ENCODE peak calls at places on chromosomes 6 and 20, in nine cellular contexts. One of them, this sample, is unnamed.

GRCh38 chr6:104705095-104705707 is 154.5 kb downstream of the HACE1 start:
- DNase-seq in left ventricle myocardium inferior: peak
- DNase-seq in upper lobe of right lung: no peak
- DNase-seq in gastrocnemius medialis: no peak
- DNase-seq in dorsolateral prefrontal cortex: no peak
- DNase-seq in tibial nerve: no peak
- DNase-seq in left lung: no peak
- DNase-seq in AG09319: no peak
- DNase-seq in sigmoid colon: no peak
- DNase-seq in this sample: no peak

GRCh38 chr20:8782804-8783203 is 286.1 kb upstream of the PLCB4 start:
- DNase-seq in tibial nerve: no peak
- DNase-seq in dorsolateral prefrontal cortex: no peak
- DNase-seq in sigmoid colon: no peak
- DNase-seq in AG09319: peak
- DNase-seq in left ventricle myocardium inferior: no peak
- DNase-seq in left lung: no peak
- DNase-seq in gastrocnemius medialis: no peak
- DNase-seq in upper lobe of right lung: no peak
- DNase-seq in this sample: no peak

GRCh38 chr6:136150961-136151360 is 99.2 kb downstream of the MTFR2 start:
- DNase-seq in left ventricle myocardium inferior: no peak
- DNase-seq in AG09319: no peak
- DNase-seq in dorsolateral prefrontal cortex: no peak
- DNase-seq in gastrocnemius medialis: no peak
- DNase-seq in sigmoid colon: no peak
- DNase-seq in left lung: no peak
- DNase-seq in tibial nerve: no peak
- DNase-seq in upper lobe of right lung: no peak
- DNase-seq in this sample: no peak

GRCh38 chr6:10510592-10511367 is 10.4 kb upstream of the GCNT2 start:
- DNase-seq in upper lobe of right lung: peak
- DNase-seq in dorsolateral prefrontal cortex: peak
- DNase-seq in tibial nerve: no peak
- DNase-seq in sigmoid colon: peak
- DNase-seq in left lung: peak
- DNase-seq in AG09319: no peak
- DNase-seq in left ventricle myocardium inferior: peak
- DNase-seq in gastrocnemius medialis: no peak
- DNase-seq in this sample: no peak

GRCh38 chr20:20297181-20297580 is 70.7 kb upstream of the INSM1 start:
- DNase-seq in dorsolateral prefrontal cortex: no peak
- DNase-seq in tibial nerve: no peak
- DNase-seq in sigmoid colon: no peak
- DNase-seq in left lung: no peak
- DNase-seq in upper lobe of right lung: no peak
- DNase-seq in left ventricle myocardium inferior: no peak
- DNase-seq in AG09319: no peak
- DNase-seq in gastrocnemius medialis: no peak
- DNase-seq in this sample: no peak

GRCh38 chr6:130524552-130524951 is 158.7 kb downstream of the TMEM200A start:
- DNase-seq in sigmoid colon: no peak
- DNase-seq in left lung: no peak
- DNase-seq in tibial nerve: no peak
- DNase-seq in AG09319: no peak
- DNase-seq in dorsolateral prefrontal cortex: no peak
- DNase-seq in upper lobe of right lung: no peak
- DNase-seq in left ventricle myocardium inferior: no peak
- DNase-seq in gastrocnemius medialis: no peak
- DNase-seq in this sample: no peak

GRCh38 chr6:18185624-18186023 is 30.4 kb downstream of the KDM1B start:
- DNase-seq in tibial nerve: no peak
- DNase-seq in AG09319: no peak
- DNase-seq in upper lobe of right lung: no peak
- DNase-seq in gastrocnemius medialis: no peak
- DNase-seq in sigmoid colon: no peak
- DNase-seq in left lung: no peak
- DNase-seq in dorsolateral prefrontal cortex: no peak
- DNase-seq in left ventricle myocardium inferior: no peak
- DNase-seq in this sample: no peak

GRCh38 chr6:35583893-35584688 is 71.4 kb upstream of the TULP1 start:
- DNase-seq in AG09319: peak
- DNase-seq in gastrocnemius medialis: no peak
- DNase-seq in tibial nerve: peak
- DNase-seq in sigmoid colon: peak
- DNase-seq in dorsolateral prefrontal cortex: peak
- DNase-seq in left lung: peak
- DNase-seq in left ventricle myocardium inferior: no peak
- DNase-seq in upper lobe of right lung: no peak
- DNase-seq in this sample: peak

GRCh38 chr6:166330612-166331011 is 11.7 kb downstream of the SFT2D1 start:
- DNase-seq in dorsolateral prefrontal cortex: peak
- DNase-seq in gastrocnemius medialis: no peak
- DNase-seq in left ventricle myocardium inferior: peak
- DNase-seq in left lung: no peak
- DNase-seq in tibial nerve: no peak
- DNase-seq in upper lobe of right lung: peak
- DNase-seq in AG09319: no peak
- DNase-seq in sigmoid colon: no peak
- DNase-seq in this sample: no peak

GRCh38 chr6:164122109-164122508 is 707.6 kb downstream of the QKI start:
- DNase-seq in gastrocnemius medialis: no peak
- DNase-seq in left lung: no peak
- DNase-seq in dorsolateral prefrontal cortex: no peak
- DNase-seq in tibial nerve: no peak
- DNase-seq in upper lobe of right lung: no peak
- DNase-seq in left ventricle myocardium inferior: no peak
- DNase-seq in sigmoid colon: no peak
- DNase-seq in AG09319: no peak
- DNase-seq in this sample: no peak

GRCh38 chr6:8059129-8059528 is 5.1 kb downstream of the BLOC1S5 start:
- DNase-seq in AG09319: no peak
- DNase-seq in dorsolateral prefrontal cortex: no peak
- DNase-seq in sigmoid colon: no peak
- DNase-seq in gastrocnemius medialis: no peak
- DNase-seq in left lung: no peak
- DNase-seq in tibial nerve: no peak
- DNase-seq in upper lobe of right lung: no peak
- DNase-seq in left ventricle myocardium inferior: no peak
- DNase-seq in this sample: no peak

GRCh38 chr20:57474816-57475215 is 50.1 kb downstream of the CTCFL start:
- DNase-seq in left ventricle myocardium inferior: no peak
- DNase-seq in AG09319: no peak
- DNase-seq in tibial nerve: no peak
- DNase-seq in sigmoid colon: peak
- DNase-seq in left lung: no peak
- DNase-seq in gastrocnemius medialis: no peak
- DNase-seq in dorsolateral prefrontal cortex: peak
- DNase-seq in upper lobe of right lung: peak
- DNase-seq in this sample: no peak

GRCh38 chr6:1382883-1383728 is 6.3 kb upstream of the FOXF2 start:
- DNase-seq in gastrocnemius medialis: no peak
- DNase-seq in dorsolateral prefrontal cortex: no peak
- DNase-seq in AG09319: no peak
- DNase-seq in left lung: no peak
- DNase-seq in sigmoid colon: no peak
- DNase-seq in tibial nerve: no peak
- DNase-seq in upper lobe of right lung: no peak
- DNase-seq in left ventricle myocardium inferior: no peak
- DNase-seq in this sample: no peak

GRCh38 chr6:164167873-164168405 is 753.4 kb downstream of the QKI start:
- DNase-seq in tibial nerve: no peak
- DNase-seq in left ventricle myocardium inferior: peak
- DNase-seq in gastrocnemius medialis: no peak
- DNase-seq in sigmoid colon: no peak
- DNase-seq in upper lobe of right lung: no peak
- DNase-seq in dorsolateral prefrontal cortex: no peak
- DNase-seq in AG09319: no peak
- DNase-seq in left lung: no peak
- DNase-seq in this sample: no peak

GRCh38 chr6:11634110-11634509 is 96.6 kb downstream of the TMEM170B start:
- DNase-seq in upper lobe of right lung: no peak
- DNase-seq in tibial nerve: no peak
- DNase-seq in AG09319: no peak
- DNase-seq in gastrocnemius medialis: no peak
- DNase-seq in left ventricle myocardium inferior: no peak
- DNase-seq in sigmoid colon: no peak
- DNase-seq in left lung: no peak
- DNase-seq in dorsolateral prefrontal cortex: no peak
- DNase-seq in this sample: no peak

GRCh38 chr20:51450221-51450712 is 92.3 kb downstream of the NFATC2 start:
- DNase-seq in gastrocnemius medialis: no peak
- DNase-seq in left ventricle myocardium inferior: no peak
- DNase-seq in tibial nerve: no peak
- DNase-seq in AG09319: no peak
- DNase-seq in left lung: no peak
- DNase-seq in sigmoid colon: no peak
- DNase-seq in dorsolateral prefrontal cortex: no peak
- DNase-seq in upper lobe of right lung: no peak
- DNase-seq in this sample: no peak

GRCh38 chr6:112218563-112218962 is 35.8 kb downstream of the LAMA4 start:
- DNase-seq in upper lobe of right lung: no peak
- DNase-seq in left ventricle myocardium inferior: peak
- DNase-seq in tibial nerve: peak
- DNase-seq in dorsolateral prefrontal cortex: no peak
- DNase-seq in gastrocnemius medialis: no peak
- DNase-seq in AG09319: no peak
- DNase-seq in sigmoid colon: peak
- DNase-seq in left lung: no peak
- DNase-seq in this sample: no peak

GRCh38 chr20:62511915-62512610 is 36.3 kb upstream of the GATA5 start:
- DNase-seq in gastrocnemius medialis: peak
- DNase-seq in AG09319: no peak
- DNase-seq in dorsolateral prefrontal cortex: peak
- DNase-seq in sigmoid colon: no peak
- DNase-seq in left ventricle myocardium inferior: no peak
- DNase-seq in upper lobe of right lung: no peak
- DNase-seq in left lung: no peak
- DNase-seq in tibial nerve: no peak
- DNase-seq in this sample: no peak

GRCh38 chr6:37170273-37171140 is 555 bp downstream of the PIM1 start:
- DNase-seq in dorsolateral prefrontal cortex: peak
- DNase-seq in sigmoid colon: peak
- DNase-seq in tibial nerve: no peak
- DNase-seq in upper lobe of right lung: peak
- DNase-seq in gastrocnemius medialis: peak
- DNase-seq in AG09319: no peak
- DNase-seq in left lung: peak
- DNase-seq in left ventricle myocardium inferior: peak
- DNase-seq in this sample: peak
- TF ChIP-seq CTCF in dorsolateral prefrontal cortex: no peak
- TF ChIP-seq CTCF in sigmoid colon: peak
- TF ChIP-seq CTCF in tibial nerve: no peak
- TF ChIP-seq CTCF in upper lobe of right lung: peak
- TF ChIP-seq CTCF in gastrocnemius medialis: peak
- TF ChIP-seq CTCF in AG09319: no peak
- TF ChIP-seq CTCF in left lung: peak
- TF ChIP-seq CTCF in left ventricle myocardium inferior: peak
- TF ChIP-seq CTCF in this sample: peak

GRCh38 chr20:5809495-5809894 is 59.3 kb downstream of the SHLD1 start:
- DNase-seq in dorsolateral prefrontal cortex: no peak
- DNase-seq in AG09319: no peak
- DNase-seq in gastrocnemius medialis: no peak
- DNase-seq in left ventricle myocardium inferior: no peak
- DNase-seq in tibial nerve: no peak
- DNase-seq in sigmoid colon: no peak
- DNase-seq in upper lobe of right lung: no peak
- DNase-seq in left lung: no peak
- DNase-seq in this sample: no peak
- TF ChIP-seq CTCF in dorsolateral prefrontal cortex: no peak
- TF ChIP-seq CTCF in AG09319: no peak
- TF ChIP-seq CTCF in gastrocnemius medialis: no peak
- TF ChIP-seq CTCF in left ventricle myocardium inferior: no peak
- TF ChIP-seq CTCF in tibial nerve: no peak
- TF ChIP-seq CTCF in sigmoid colon: no peak
- TF ChIP-seq CTCF in upper lobe of right lung: no peak
- TF ChIP-seq CTCF in left lung: no peak
- TF ChIP-seq CTCF in this sample: no peak

GRCh38 chr6:154989457-154989856 is 5.7 kb upstream of the TIAM2 start:
- DNase-seq in upper lobe of right lung: no peak
- DNase-seq in tibial nerve: no peak
- DNase-seq in dorsolateral prefrontal cortex: no peak
- DNase-seq in left ventricle myocardium inferior: no peak
- DNase-seq in left lung: no peak
- DNase-seq in gastrocnemius medialis: no peak
- DNase-seq in AG09319: no peak
- DNase-seq in sigmoid colon: no peak
- DNase-seq in this sample: no peak
- TF ChIP-seq CTCF in upper lobe of right lung: no peak
- TF ChIP-seq CTCF in tibial nerve: no peak
- TF ChIP-seq CTCF in dorsolateral prefrontal cortex: no peak
- TF ChIP-seq CTCF in left ventricle myocardium inferior: no peak
- TF ChIP-seq CTCF in left lung: no peak
- TF ChIP-seq CTCF in gastrocnemius medialis: no peak
- TF ChIP-seq CTCF in AG09319: no peak
- TF ChIP-seq CTCF in sigmoid colon: no peak
- TF ChIP-seq CTCF in this sample: no peak

GRCh38 chr20:18020931-18021330 is 36.8 kb downstream of the OVOL2 start:
- DNase-seq in AG09319: no peak
- DNase-seq in tibial nerve: no peak
- DNase-seq in dorsolateral prefrontal cortex: no peak
- DNase-seq in upper lobe of right lung: no peak
- DNase-seq in left ventricle myocardium inferior: no peak
- DNase-seq in gastrocnemius medialis: no peak
- DNase-seq in left lung: no peak
- DNase-seq in sigmoid colon: no peak
- DNase-seq in this sample: no peak

GRCh38 chr20:18024606-18025127 is 33.0 kb downstream of the OVOL2 start:
- DNase-seq in left ventricle myocardium inferior: no peak
- DNase-seq in AG09319: no peak
- DNase-seq in upper lobe of right lung: no peak
- DNase-seq in dorsolateral prefrontal cortex: no peak
- DNase-seq in left lung: no peak
- DNase-seq in gastrocnemius medialis: no peak
- DNase-seq in tibial nerve: no peak
- DNase-seq in sigmoid colon: no peak
- DNase-seq in this sample: no peak

GRCh38 chr20:18018100-18018499 is 39.6 kb downstream of the OVOL2 start:
- DNase-seq in left lung: no peak
- DNase-seq in gastrocnemius medialis: no peak
- DNase-seq in tibial nerve: no peak
- DNase-seq in upper lobe of right lung: no peak
- DNase-seq in left ventricle myocardium inferior: no peak
- DNase-seq in AG09319: no peak
- DNase-seq in sigmoid colon: no peak
- DNase-seq in dorsolateral prefrontal cortex: no peak
- DNase-seq in this sample: no peak

GRCh38 chr20:18016772-18017171 is 40.9 kb downstream of the OVOL2 start:
- DNase-seq in AG09319: no peak
- DNase-seq in left ventricle myocardium inferior: no peak
- DNase-seq in gastrocnemius medialis: no peak
- DNase-seq in dorsolateral prefrontal cortex: no peak
- DNase-seq in sigmoid colon: no peak
- DNase-seq in left lung: no peak
- DNase-seq in tibial nerve: no peak
- DNase-seq in upper lobe of right lung: no peak
- DNase-seq in this sample: no peak

DNA sequence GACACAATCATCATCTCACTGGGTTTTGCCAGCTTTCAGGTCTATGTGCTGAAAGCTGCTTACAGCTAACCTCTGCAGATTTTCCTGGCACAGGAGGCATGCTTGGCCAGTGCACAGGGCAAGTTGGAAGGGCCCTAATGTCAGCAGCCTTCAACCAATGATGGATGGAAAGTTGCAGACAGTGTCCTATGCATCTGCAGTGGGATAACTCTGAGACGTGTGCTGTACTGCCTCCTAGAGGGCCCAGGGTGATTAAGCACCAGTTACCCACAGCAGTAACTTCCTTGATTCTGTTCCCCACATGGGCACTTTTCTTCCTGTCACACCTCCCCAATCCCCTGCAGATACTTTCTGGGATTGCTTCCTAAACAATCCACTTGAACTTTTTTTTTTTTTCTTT is 38.6 kb downstream of the OVOL2 start:
- DNase-seq in left lung: no peak
- DNase-seq in sigmoid colon: no peak
- DNase-seq in left ventricle myocardium inferior: no peak
- DNase-seq in dorsolateral prefrontal cortex: no peak
- DNase-seq in upper lobe of right lung: no peak
- DNase-seq in gastrocnemius medialis: no peak
- DNase-seq in AG09319: no peak
- DNase-seq in tibial nerve: no peak
- DNase-seq in this sample: no peak
- TF ChIP-seq CTCF in left lung: peak
- TF ChIP-seq CTCF in sigmoid colon: no peak
- TF ChIP-seq CTCF in left ventricle myocardium inferior: peak
- TF ChIP-seq CTCF in dorsolateral prefrontal cortex: peak
- TF ChIP-seq CTCF in upper lobe of right lung: peak
- TF ChIP-seq CTCF in gastrocnemius medialis: no peak
- TF ChIP-seq CTCF in AG09319: peak
- TF ChIP-seq CTCF in tibial nerve: no peak
- TF ChIP-seq CTCF in this sample: no peak

This sample was measured in mesothelial cell of epicardium.